ENCODE peak calls at places on chromosomes 3 and 15, in nine cellular contexts. One of them, this sample, is unnamed.

GRCh38 chr3:56930706-56931105 is 129.0 kb upstream of the ARHGEF3 start:
- DNase-seq in ovary: no peak
- DNase-seq in HepG2: no peak
- DNase-seq in sigmoid colon: no peak
- DNase-seq in suprapubic skin: no peak
- DNase-seq in transverse colon: no peak
- DNase-seq in GM12878: no peak
- DNase-seq in K562: no peak
- DNase-seq in stomach: no peak
- DNase-seq in this sample: no peak

GRCh38 chr3:190056795-190057194 is 63.9 kb downstream of the P3H2 start:
- DNase-seq in ovary: no peak
- DNase-seq in HepG2: no peak
- DNase-seq in sigmoid colon: no peak
- DNase-seq in suprapubic skin: no peak
- DNase-seq in transverse colon: no peak
- DNase-seq in GM12878: no peak
- DNase-seq in K562: no peak
- DNase-seq in stomach: no peak
- DNase-seq in this sample: no peak

GRCh38 chr15:38252481-38253311 is at the start of gene SPRED1:
- DNase-seq in ovary: peak; percentile 72
- DNase-seq in HepG2: peak; percentile 14
- DNase-seq in sigmoid colon: peak; percentile 90
- DNase-seq in suprapubic skin: peak; percentile 87
- DNase-seq in transverse colon: peak; percentile 74
- DNase-seq in GM12878: no peak
- DNase-seq in K562: peak; percentile 57
- DNase-seq in stomach: peak; percentile 63
- DNase-seq in this sample: peak; percentile 42

GRCh38 chr3:70064194-70064787 is 64.8 kb downstream of the SAMMSON start:
- DNase-seq in ovary: no peak
- DNase-seq in HepG2: peak; percentile 27
- DNase-seq in sigmoid colon: no peak
- DNase-seq in suprapubic skin: no peak
- DNase-seq in transverse colon: no peak
- DNase-seq in GM12878: peak; percentile 1
- DNase-seq in K562: peak; percentile 26
- DNase-seq in stomach: no peak
- DNase-seq in this sample: peak; percentile 77

GRCh38 chr3:187735837-187736236 is 9.4 kb downstream of the BCL6 start:
- DNase-seq in ovary: no peak
- DNase-seq in HepG2: no peak
- DNase-seq in sigmoid colon: no peak
- DNase-seq in suprapubic skin: no peak
- DNase-seq in transverse colon: no peak
- DNase-seq in GM12878: no peak
- DNase-seq in K562: no peak
- DNase-seq in stomach: no peak
- DNase-seq in this sample: no peak

GRCh38 chr3:167740961-167741587 is 5.6 kb downstream of the SERPINI1 start:
- DNase-seq in ovary: no peak
- DNase-seq in HepG2: peak; percentile 43
- DNase-seq in sigmoid colon: no peak
- DNase-seq in suprapubic skin: no peak
- DNase-seq in transverse colon: no peak
- DNase-seq in GM12878: no peak
- DNase-seq in K562: peak; percentile 75
- DNase-seq in stomach: no peak
- DNase-seq in this sample: no peak

GRCh38 chr3:193693774-193694173 is 100.8 kb downstream of the OPA1 start:
- DNase-seq in ovary: no peak
- DNase-seq in HepG2: peak; percentile 63
- DNase-seq in sigmoid colon: no peak
- DNase-seq in suprapubic skin: no peak
- DNase-seq in transverse colon: no peak
- DNase-seq in GM12878: no peak
- DNase-seq in K562: no peak
- DNase-seq in stomach: no peak
- DNase-seq in this sample: no peak

GRCh38 chr3:108218811-108219210 is 3.4 kb downstream of the IFT57 start:
- DNase-seq in ovary: no peak
- DNase-seq in HepG2: no peak
- DNase-seq in sigmoid colon: no peak
- DNase-seq in suprapubic skin: no peak
- DNase-seq in transverse colon: no peak
- DNase-seq in GM12878: no peak
- DNase-seq in K562: no peak
- DNase-seq in stomach: no peak
- DNase-seq in this sample: no peak

GRCh38 chr3:175111036-175111435 is 251.9 kb downstream of the NAALADL2 start:
- DNase-seq in ovary: no peak
- DNase-seq in HepG2: no peak
- DNase-seq in sigmoid colon: no peak
- DNase-seq in suprapubic skin: no peak
- DNase-seq in transverse colon: no peak
- DNase-seq in GM12878: no peak
- DNase-seq in K562: no peak
- DNase-seq in stomach: no peak
- DNase-seq in this sample: no peak

GRCh38 chr15:34359416-34359815 is 7.6 kb downstream of the LPCAT4 start:
- DNase-seq in ovary: no peak
- DNase-seq in HepG2: no peak
- DNase-seq in sigmoid colon: no peak
- DNase-seq in suprapubic skin: no peak
- DNase-seq in transverse colon: peak; percentile 58
- DNase-seq in GM12878: no peak
- DNase-seq in K562: no peak
- DNase-seq in stomach: peak; percentile 55
- DNase-seq in this sample: no peak

GRCh38 chr15:39720721-39721611 is 61.7 kb downstream of the FSIP1 start:
- DNase-seq in ovary: no peak
- DNase-seq in HepG2: no peak
- DNase-seq in sigmoid colon: no peak
- DNase-seq in suprapubic skin: no peak
- DNase-seq in transverse colon: no peak
- DNase-seq in GM12878: no peak
- DNase-seq in K562: no peak
- DNase-seq in stomach: no peak
- DNase-seq in this sample: no peak

GRCh38 chr3:97793415-97794019 is 28.3 kb upstream of the CRYBG3 start:
- DNase-seq in ovary: no peak
- DNase-seq in HepG2: peak; percentile 60
- DNase-seq in sigmoid colon: no peak
- DNase-seq in suprapubic skin: no peak
- DNase-seq in transverse colon: no peak
- DNase-seq in GM12878: peak; percentile 4
- DNase-seq in K562: peak; percentile 53
- DNase-seq in stomach: no peak
- DNase-seq in this sample: no peak

GRCh38 chr3:52353291-52353855 is 37.3 kb downstream of the DNAH1 start:
- DNase-seq in ovary: no peak
- DNase-seq in HepG2: no peak
- DNase-seq in sigmoid colon: no peak
- DNase-seq in suprapubic skin: no peak
- DNase-seq in transverse colon: no peak
- DNase-seq in GM12878: no peak
- DNase-seq in K562: no peak
- DNase-seq in stomach: no peak
- DNase-seq in this sample: no peak

GRCh38 chr15:74218172-74218885 is 15.7 kb upstream of the STRA6 start:
- DNase-seq in ovary: no peak
- DNase-seq in HepG2: no peak
- DNase-seq in sigmoid colon: no peak
- DNase-seq in suprapubic skin: peak; percentile 76
- DNase-seq in transverse colon: no peak
- DNase-seq in GM12878: no peak
- DNase-seq in K562: no peak
- DNase-seq in stomach: no peak
- DNase-seq in this sample: no peak
- H3K27me3 ChIP-seq in ovary: no peaks in the 10 kb centered on the region
- H3K27me3 ChIP-seq in HepG2: peaks cover 5% of the 10 kb centered on the region
- H3K27me3 ChIP-seq in sigmoid colon: no peaks in the 10 kb centered on the region
- H3K27me3 ChIP-seq in suprapubic skin: peaks cover 54% of the 10 kb centered on the region
- H3K27me3 ChIP-seq in transverse colon: peaks cover 4% of the 10 kb centered on the region
- H3K27me3 ChIP-seq in GM12878: peaks cover 8% of the 10 kb centered on the region
- H3K27me3 ChIP-seq in K562: peaks cover 52% of the 10 kb centered on the region
- H3K27me3 ChIP-seq in stomach: no peaks in the 10 kb centered on the region
- H3K27me3 ChIP-seq in this sample: peaks cover 12% of the 10 kb centered on the region

GRCh38 chr3:171807129-171807675 is 3.1 kb downstream of the PLD1 start:
- DNase-seq in ovary: no peak
- DNase-seq in HepG2: no peak
- DNase-seq in sigmoid colon: no peak
- DNase-seq in suprapubic skin: no peak
- DNase-seq in transverse colon: no peak
- DNase-seq in GM12878: no peak
- DNase-seq in K562: no peak
- DNase-seq in stomach: no peak
- DNase-seq in this sample: no peak
- H3K27ac ChIP-seq in ovary: peak overlapping the region; percentile 83
- H3K27ac ChIP-seq in HepG2: peak overlapping the region; percentile 88
- H3K27ac ChIP-seq in sigmoid colon: peak overlapping the region; percentile 42
- H3K27ac ChIP-seq in suprapubic skin: peak overlapping the region; percentile 43
- H3K27ac ChIP-seq in transverse colon: peak overlapping the region; percentile 69
- H3K27ac ChIP-seq in GM12878: peak overlapping the region; percentile 47
- H3K27ac ChIP-seq in K562: peak overlapping the region; percentile 84
- H3K27ac ChIP-seq in stomach: peak overlapping the region; percentile 62
- H3K27ac ChIP-seq in this sample: no peak overlapping the region

DNA sequence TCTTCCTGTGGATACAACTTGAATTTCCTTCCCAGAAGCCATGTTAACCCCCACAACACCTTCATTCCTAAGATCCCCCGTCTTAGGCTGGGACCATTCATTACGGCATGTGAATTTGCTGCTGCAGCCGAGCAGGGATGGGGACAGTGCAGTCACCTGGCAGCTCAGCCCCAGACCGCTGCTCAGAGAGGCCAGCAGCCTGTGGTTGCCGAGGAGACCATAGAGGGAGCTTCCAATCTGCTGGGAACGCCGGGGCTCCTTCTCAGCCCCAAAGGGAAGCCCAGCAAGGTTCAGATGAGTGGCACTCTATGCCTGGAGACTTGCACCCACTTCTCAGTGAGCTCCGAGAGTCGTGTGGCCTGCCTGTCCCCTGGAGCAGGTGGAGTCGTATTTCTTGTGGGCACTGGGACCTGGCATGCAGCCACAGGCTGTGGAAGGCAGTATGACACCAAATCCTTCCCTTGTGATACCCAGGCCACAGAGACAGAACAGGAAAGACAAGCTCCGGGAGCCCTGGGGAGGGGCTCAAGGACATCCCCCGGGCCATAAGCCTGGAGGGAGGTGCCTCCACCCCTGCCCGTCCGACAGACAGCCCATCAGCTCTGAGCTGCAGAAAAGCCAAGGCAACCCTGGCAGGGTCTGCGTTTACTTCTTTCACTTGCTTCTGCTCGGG is 167.3 kb downstream of the FAM43A start:
- DNase-seq in ovary: no peak
- DNase-seq in HepG2: no peak
- DNase-seq in sigmoid colon: no peak
- DNase-seq in suprapubic skin: no peak
- DNase-seq in transverse colon: no peak
- DNase-seq in GM12878: no peak
- DNase-seq in K562: no peak
- DNase-seq in stomach: no peak
- DNase-seq in this sample: no peak
- TF ChIP-seq EP300 in ovary: no peak
- TF ChIP-seq EP300 in HepG2: no peak
- TF ChIP-seq EP300 in sigmoid colon: no peak
- TF ChIP-seq EP300 in suprapubic skin: no peak
- TF ChIP-seq EP300 in transverse colon: no peak
- TF ChIP-seq EP300 in GM12878: no peak
- TF ChIP-seq EP300 in K562: no peak
- TF ChIP-seq EP300 in stomach: no peak
- TF ChIP-seq EP300 in this sample: no peak

GRCh38 chr3:186198442-186198841 is 89.6 kb upstream of the ETV5 start:
- DNase-seq in ovary: no peak
- DNase-seq in HepG2: no peak
- DNase-seq in sigmoid colon: no peak
- DNase-seq in suprapubic skin: no peak
- DNase-seq in transverse colon: no peak
- DNase-seq in GM12878: no peak
- DNase-seq in K562: no peak
- DNase-seq in stomach: no peak
- DNase-seq in this sample: no peak

GRCh38 chr3:186189492-186189891 is 80.6 kb upstream of the ETV5 start:
- DNase-seq in ovary: no peak
- DNase-seq in HepG2: peak; percentile 11
- DNase-seq in sigmoid colon: no peak
- DNase-seq in suprapubic skin: no peak
- DNase-seq in transverse colon: no peak
- DNase-seq in GM12878: no peak
- DNase-seq in K562: no peak
- DNase-seq in stomach: no peak
- DNase-seq in this sample: no peak

GRCh38 chr3:186192823-186193222 is 83.9 kb upstream of the ETV5 start:
- DNase-seq in ovary: no peak
- DNase-seq in HepG2: no peak
- DNase-seq in sigmoid colon: no peak
- DNase-seq in suprapubic skin: no peak
- DNase-seq in transverse colon: no peak
- DNase-seq in GM12878: no peak
- DNase-seq in K562: no peak
- DNase-seq in stomach: no peak
- DNase-seq in this sample: no peak

GRCh38 chr3:186194451-186194811 is 85.5 kb upstream of the ETV5 start:
- DNase-seq in ovary: no peak
- DNase-seq in HepG2: no peak
- DNase-seq in sigmoid colon: no peak
- DNase-seq in suprapubic skin: no peak
- DNase-seq in transverse colon: no peak
- DNase-seq in GM12878: no peak
- DNase-seq in K562: no peak
- DNase-seq in stomach: no peak
- DNase-seq in this sample: no peak

DNA sequence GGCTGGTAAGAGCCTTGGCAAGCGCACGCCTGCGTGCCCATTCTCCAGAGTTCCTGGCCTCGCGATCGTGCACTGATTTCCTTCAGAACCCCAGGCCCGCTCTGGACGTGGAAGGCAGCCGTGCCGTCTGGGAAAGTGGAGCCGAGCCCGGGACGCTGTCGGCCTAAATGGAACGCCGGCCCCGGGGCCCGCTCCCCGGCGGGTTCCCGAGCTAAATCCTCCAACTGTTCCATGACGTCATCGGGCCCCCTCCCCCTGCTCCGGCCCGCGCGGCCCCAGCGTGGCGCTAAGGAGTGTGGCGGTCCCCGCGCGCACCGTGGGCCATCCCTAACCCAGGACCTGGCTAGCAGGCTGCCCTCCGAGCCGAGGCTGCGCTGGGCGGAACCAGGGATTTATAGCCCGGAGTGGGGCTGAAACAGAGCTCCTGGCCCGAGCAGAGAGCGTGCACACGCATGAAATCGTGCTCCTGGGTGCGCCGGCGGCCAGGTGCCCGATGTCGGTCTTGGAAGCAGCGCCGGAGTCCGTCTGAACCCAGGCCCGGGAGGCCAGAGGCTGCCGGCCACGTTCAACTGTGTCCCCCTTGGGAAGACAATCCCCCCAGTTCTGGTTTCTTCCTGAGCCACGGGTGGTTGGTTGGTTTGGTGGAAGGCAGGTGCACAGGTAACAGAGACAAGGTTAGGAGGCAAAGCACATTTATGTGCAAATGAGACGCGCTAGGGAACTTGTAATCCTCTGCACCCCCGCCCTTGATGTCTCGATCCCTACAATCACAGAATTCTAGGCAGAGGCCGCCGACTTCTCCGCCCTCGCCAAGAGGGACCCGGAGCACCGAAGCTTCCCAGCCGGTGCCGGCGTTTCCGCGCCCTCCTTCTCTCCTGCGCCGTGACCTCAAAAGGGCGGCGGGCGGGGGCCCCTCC is 84.9 kb upstream of the ETV5 start:
- DNase-seq in ovary: no peak
- DNase-seq in HepG2: no peak
- DNase-seq in sigmoid colon: no peak
- DNase-seq in suprapubic skin: no peak
- DNase-seq in transverse colon: no peak
- DNase-seq in GM12878: no peak
- DNase-seq in K562: no peak
- DNase-seq in stomach: no peak
- DNase-seq in this sample: no peak
- H3K27me3 ChIP-seq in ovary: no peaks in the 10 kb centered on the region
- H3K27me3 ChIP-seq in HepG2: no peaks in the 10 kb centered on the region
- H3K27me3 ChIP-seq in sigmoid colon: no peaks in the 10 kb centered on the region
- H3K27me3 ChIP-seq in suprapubic skin: peaks cover 16% of the 10 kb centered on the region
- H3K27me3 ChIP-seq in transverse colon: peaks cover 53% of the 10 kb centered on the region
- H3K27me3 ChIP-seq in GM12878: no peaks in the 10 kb centered on the region
- H3K27me3 ChIP-seq in K562: peaks cover 41% of the 10 kb centered on the region
- H3K27me3 ChIP-seq in stomach: no peaks in the 10 kb centered on the region
- H3K27me3 ChIP-seq in this sample: peaks cover 33% of the 10 kb centered on the region

This sample was measured in tibial nerve.